ENCODE peak calls at places on chromosomes 13 and 19, in six cellular contexts. K is tibial artery, D is cardiac muscle cell, A is pancreas, B is endodermal cell, R is body of pancreas. Y is an unnamed sample.

GRCh38 chr13:33231339-33231738 is 54.2 kb downstream of the STARD13 start:
- DNase-seq in R (no peak), A (no peak), B (no peak), D (no peak), K (no peak), Y (no peak)

GRCh38 chr13:42786696-42787095 is 5.3 kb downstream of the FAM216B start:
- DNase-seq in A (no peak), D (peak; percentile 5), K (no peak), R (no peak), B (no peak), Y (no peak)

GRCh38 chr19:48752511-48753365 is at the start of gene FUT1:
- DNase-seq in A (peak; percentile 94), R (peak; percentile 97), D (peak; percentile 60), K (no peak), B (peak; percentile 98), Y (no peak)

GRCh38 chr19:10086032-10086903 is at the start of gene SHFL:
- DNase-seq in A (peak; percentile 76), R (peak; percentile 80), K (peak; percentile 82), B (peak; percentile 86), D (peak; percentile 42), Y (peak; percentile 82)

GRCh38 chr13:32284927-32285632 is 30.1 kb downstream of the ZAR1L start:
- DNase-seq in B (no peak), R (peak; percentile 36), A (no peak), D (peak; percentile 73), K (no peak), Y (peak; percentile 58)

GRCh38 chr13:99366075-99366987 is 59.1 kb upstream of the GPR183 start:
- DNase-seq in R (no peak), B (peak; percentile 25), K (no peak), A (no peak), D (no peak), Y (no peak)

GRCh38 chr19:38877781-38878574 is at the start of gene RINL:
- DNase-seq in D (no peak), B (peak; percentile 68), R (no peak), A (no peak), K (no peak), Y (no peak)

GRCh38 chr19:38773469-38774177 is at the start of gene LGALS7:
- DNase-seq in A (no peak), D (no peak), K (no peak), R (no peak), B (no peak), Y (no peak)

GRCh38 chr19:3585301-3586123 is at the start of gene GIPC3:
- DNase-seq in A (no peak), D (no peak), B (peak; percentile 71), R (peak; percentile 13), K (no peak), Y (no peak)

GRCh38 chr19:1910169-1910568 is 5.0 kb downstream of the ADAT3 start:
- DNase-seq in R (no peak), D (no peak), K (no peak), A (no peak), B (no peak), Y (no peak)
- H3K4me3 ChIP-seq in R (no peak overlapping the region), D (no peak overlapping the region), K (no peak overlapping the region), A (no peak overlapping the region), B (no peak overlapping the region), Y (no peak overlapping the region)

GRCh38 chr19:30425885-30426838 is 54.0 kb downstream of the ZNF536 start:
- DNase-seq in R (no peak), B (no peak), A (no peak), K (no peak), D (no peak), Y (no peak)
- H3K4me1 ChIP-seq in R (no peaks in the 10 kb centered on the region), B (no peaks in the 10 kb centered on the region), A (no peaks in the 10 kb centered on the region), K (no peaks in the 10 kb centered on the region), D (no peaks in the 10 kb centered on the region), Y (no peaks in the 10 kb centered on the region)

GRCh38 chr13:81639984-81640582 is 1299.2 kb upstream of the SPRY2 start:
- DNase-seq in A (no peak), D (no peak), K (no peak), R (peak; percentile 24), B (no peak), Y (no peak)
- TF ChIP-seq CTCF in A (peak; percentile 15), D (no peak), K (no peak), R (peak; percentile 36), B (peak; percentile 59), Y (no peak)

GRCh38 chr13:110305001-110305400 is 2.0 kb downstream of the COL4A1 start:
- DNase-seq in K (no peak), R (no peak), D (no peak), B (no peak), A (no peak), Y (no peak)

GRCh38 chr13:110305544-110305943 is 1.4 kb downstream of the COL4A1 start:
- DNase-seq in B (no peak), D (no peak), R (no peak), K (no peak), A (no peak), Y (no peak)

GRCh38 chr13:110306960-110307696 is at the start of the genes COL4A1 and COL4A2:
- DNase-seq in K (peak; percentile 92), D (peak; percentile 81), R (peak; percentile 60), B (peak; percentile 90), A (no peak), Y (peak; percentile 86)

GRCh38 chr13:110306340-110306959 is 507 bp downstream of the COL4A1 start:
- DNase-seq in K (peak; percentile 65), R (no peak), A (no peak), D (peak; percentile 51), B (peak; percentile 77), Y (peak; percentile 62)

DNA sequence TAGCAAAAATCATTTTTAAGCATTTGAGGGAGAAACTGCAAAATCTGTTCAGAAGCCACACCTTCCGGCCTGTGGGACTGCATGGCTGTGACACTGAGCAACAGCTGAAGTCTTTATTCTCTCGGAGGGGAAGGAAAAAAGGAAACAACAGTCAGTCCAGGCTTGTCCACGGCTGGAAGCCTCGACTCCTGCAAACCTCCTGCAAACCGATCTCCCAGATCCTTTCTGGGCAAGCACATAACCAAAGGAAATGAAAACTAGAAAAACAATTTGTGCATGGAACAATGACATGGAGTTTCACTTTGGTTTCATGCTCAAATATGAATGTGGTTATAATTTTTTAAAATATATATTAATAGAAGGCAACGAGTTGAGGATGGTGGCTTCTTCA is 1.0 kb downstream of the COL4A1 start:
- DNase-seq in D (no peak), R (no peak), B (peak; percentile 36), A (no peak), K (peak; percentile 60), Y (no peak)
- H3K4me3 ChIP-seq in D (peak overlapping the region; percentile 71), R (no peak overlapping the region), B (peak overlapping the region; percentile 92), A (peak overlapping the region; percentile 52), K (peak overlapping the region; percentile 79), Y (peak overlapping the region; percentile 78)

GRCh38 chr13:110304256-110304655 is 2.7 kb downstream of the COL4A1 start:
- DNase-seq in K (no peak), R (no peak), A (no peak), D (no peak), B (no peak), Y (peak; percentile 40)
- H3K4me1 ChIP-seq in K (peaks cover 4% of the 10 kb centered on the region), R (peaks cover 54% of the 10 kb centered on the region), A (no peaks in the 10 kb centered on the region), D (peaks cover 12% of the 10 kb centered on the region), B (peaks cover 24% of the 10 kb centered on the region), Y (no peaks in the 10 kb centered on the region)